ENCODE peak calls at places on chromosomes 2 and 18, in six cellular contexts. S, H, V, N, P and T are unnamed samples.

GRCh38 chr2:39875182-39875913 is 96.3 kb upstream of the THUMPD2 start:
- DNase-seq in N (no peak), V (no peak), H (peak), S (no peak), P (no peak), T (peak)

GRCh38 chr2:120983344-120983743 is 247.7 kb downstream of the GLI2 start:
- DNase-seq in N (no peak), S (peak), V (no peak), H (no peak), P (peak), T (no peak)

GRCh38 chr2:110877031-110877827 is 144.9 kb downstream of the ACOXL start:
- DNase-seq in H (no peak), V (no peak), P (no peak), N (no peak), S (no peak), T (no peak)

GRCh38 chr2:233130024-233130423 is 69.9 kb downstream of the INPP5D start:
- DNase-seq in P (no peak), H (no peak), S (no peak), V (no peak), N (no peak), T (no peak)

GRCh38 chr18:24972577-24972976 is 379.4 kb downstream of the ZNF521 start:
- DNase-seq in N (no peak), H (no peak), P (no peak), S (no peak), V (no peak), T (no peak)

GRCh38 chr2:221943078-221943810 is 355.6 kb downstream of the PAX3 start:
- DNase-seq in S (no peak), N (no peak), P (no peak), H (peak), V (peak), T (peak)

GRCh38 chr2:237432484-237433092 is 18.6 kb upstream of the COL6A3 start:
- DNase-seq in V (no peak), S (no peak), H (no peak), N (peak), P (no peak), T (no peak)

GRCh38 chr18:67456691-67457090 is 59.8 kb downstream of the DSEL start:
- DNase-seq in P (no peak), N (no peak), H (no peak), V (no peak), S (no peak), T (no peak)

GRCh38 chr2:169035887-169036286 is 4.8 kb upstream of the ABCB11 start:
- DNase-seq in H (no peak), V (no peak), S (no peak), N (no peak), P (no peak), T (no peak)